ENCODE peak calls at places on chromosomes 4 and X, in five cellular contexts. R, X, V, W and F are unnamed samples.

GRCh38 chr4:89312066-89312465 is 4.5 kb upstream of the GPRIN3 start:
- DNase-seq in R (no peak), W (no peak), V (no peak), X (peak), F (no peak)

GRCh38 chr4:123350191-123350544 is 46.4 kb upstream of the SPRY1 start:
- DNase-seq in X (no peak), W (peak), R (peak), V (no peak), F (peak)

GRCh38 chr4:38856524-38857337 is at the start of gene TLR6:
- DNase-seq in X (no peak), W (peak), V (no peak), R (peak), F (peak)

GRCh38 chrX:101206471-101206870 is 13.1 kb upstream of the DRP2 start:
- DNase-seq in R (peak), V (no peak), X (no peak), W (peak), F (peak)

GRCh38 chr4:68218044-68218443 is 27.4 kb downstream of the TMPRSS11B start:
- DNase-seq in W (no peak), V (no peak), R (no peak), X (no peak), F (no peak)

GRCh38 chr4:113328514-113328913 is 279.1 kb downstream of the ANK2 start:
- DNase-seq in X (no peak), R (peak), W (peak), V (no peak), F (peak)

GRCh38 chr4:142265536-142265935 is 580.6 kb downstream of the INPP4B start:
- DNase-seq in W (peak), X (peak), V (no peak), R (no peak), F (no peak)

GRCh38 chr4:31455612-31456011 is 735.4 kb downstream of the PCDH7 start:
- DNase-seq in V (no peak), W (no peak), X (no peak), R (no peak), F (no peak)

GRCh38 chrX:1205681-1206611 is 6.5 kb downstream of the CRLF2 start:
- DNase-seq in X (peak), V (no peak), R (peak), W (peak), F (peak)

GRCh38 chrX:64805683-64806082 is 170.6 kb downstream of the ZC4H2 start:
- DNase-seq in R (no peak), W (no peak), V (no peak), X (no peak), F (no peak)

GRCh38 chrX:8721536-8721935 is 10.4 kb downstream of the ANOS1 start:
- DNase-seq in V (no peak), X (no peak), W (no peak), R (no peak), F (no peak)

GRCh38 chrX:10769165-10769564 is 148.8 kb upstream of the MID1 start:
- DNase-seq in R (peak), X (no peak), V (no peak), W (peak), F (peak)

GRCh38 chr4:187999406-187999932 is 3.9 kb downstream of the ZFP42 start:
- DNase-seq in X (no peak), W (no peak), V (no peak), R (no peak), F (no peak)

GRCh38 chr4:176779421-176779820 is 13.3 kb downstream of the VEGFC start:
- DNase-seq in R (no peak), W (no peak), X (no peak), V (no peak), F (no peak)

GRCh38 chrX:123698979-123699378 is 33.9 kb downstream of the THOC2 start:
- DNase-seq in W (no peak), R (no peak), V (no peak), X (peak), F (no peak)

GRCh38 chr4:40713798-40714197 is 36.0 kb upstream of the NSUN7 start:
- DNase-seq in R (no peak), W (no peak), V (no peak), X (no peak), F (no peak)

GRCh38 chr4:20319785-20320184 is 68.1 kb downstream of the SLIT2 start:
- DNase-seq in R (no peak), W (no peak), X (no peak), V (no peak), F (no peak)

GRCh38 chr4:13484045-13484748 is at the start of gene RAB28:
- DNase-seq in W (peak), V (peak), X (peak), R (peak), F (peak)

GRCh38 chr4:26356067-26356466 is 35.3 kb downstream of the RBPJ start:
- DNase-seq in X (no peak), W (peak), R (no peak), V (no peak), F (no peak)

GRCh38 chr4:187550256-187550950 is 445.2 kb upstream of the ZFP42 start:
- DNase-seq in R (no peak), X (no peak), V (no peak), W (no peak), F (no peak)

GRCh38 chrX:72705111-72705510 is 9.0 kb downstream of the PHKA1 start:
- DNase-seq in R (no peak), V (no peak), X (no peak), W (no peak), F (no peak)

GRCh38 chr4:16897351-16897750 is 1.1 kb downstream of the LDB2 start:
- DNase-seq in W (no peak), V (no peak), R (no peak), X (no peak), F (no peak)

GRCh38 chr4:1298461-1298860 is 8.8 kb downstream of the MAEA start:
- DNase-seq in X (no peak), W (no peak), V (no peak), R (no peak), F (no peak)

GRCh38 chrX:107851215-107851614 is 25.5 kb downstream of the MID2 start:
- DNase-seq in W (no peak), V (no peak), X (no peak), R (no peak), F (no peak)

GRCh38 chr4:41747230-41748055 is 1.1 kb downstream of the PHOX2B start:
- DNase-seq in W (no peak), X (no peak), R (peak), V (no peak), F (no peak)

GRCh38 chrX:9195199-9195880 is 161.4 kb upstream of the FAM9B start:
- DNase-seq in R (no peak), W (no peak), X (no peak), V (no peak), F (peak)

GRCh38 chr4:138751290-138751689 is 264.3 kb upstream of the NOCT start:
- DNase-seq in R (no peak), V (no peak), W (no peak), X (no peak), F (no peak)